ENCODE peak calls at places on chromosome 21, in ten cellular contexts. K is nephron progenitor cell, E is HS-5, Q is neural crest cell, M is colonic mucosa, R is heart right ventricle, L is NCI-H2081, C is ureter, I is NCI-H1436, Z is anterior cingulate cortex. W is an unnamed sample.

GRCh38 chr21:34921151-34921550 is 128.0 kb downstream of the RUNX1 start:
- DNase-seq in K (no peak), E (no peak), Q (no peak), M (no peak), R (no peak), L (no peak), C (no peak), I (no peak), Z (no peak), W (no peak)

GRCh38 chr21:33155457-33155856 is 74.3 kb upstream of the IFNAR2 start:
- DNase-seq in K (no peak), E (no peak), Q (no peak), M (no peak), R (no peak), L (no peak), C (no peak), I (no peak), Z (no peak), W (no peak)

GRCh38 chr21:43355925-43356289 is 71.0 kb downstream of the SIK1 start:
- DNase-seq in K (no peak), E (no peak), Q (no peak), M (no peak), R (no peak), L (no peak), C (no peak), I (peak), Z (no peak), W (no peak)

GRCh38 chr21:34152500-34152899 is 79.1 kb downstream of the MRPS6 start:
- DNase-seq in K (no peak), E (no peak), Q (no peak), M (no peak), R (no peak), L (no peak), C (no peak), I (no peak), Z (no peak), W (no peak)

GRCh38 chr21:42619841-42620240 is 33.6 kb upstream of the PDE9A start:
- DNase-seq in K (no peak), E (no peak), Q (no peak), M (no peak), R (no peak), L (no peak), C (no peak), I (no peak), Z (no peak), W (no peak)

GRCh38 chr21:42336065-42336464 is 14.7 kb downstream of the TFF2 start:
- DNase-seq in K (no peak), E (no peak), Q (no peak), M (peak), R (no peak), L (no peak), C (peak), I (no peak), Z (no peak), W (no peak)

GRCh38 chr21:45768741-45769049 is 125.2 kb downstream of the PCBP3 start:
- DNase-seq in K (no peak), E (no peak), Q (no peak), M (no peak), R (no peak), L (no peak), C (no peak), I (no peak), Z (no peak), W (no peak)

GRCh38 chr21:44067011-44067839 is 40.0 kb upstream of the PWP2 start:
- DNase-seq in K (no peak), E (no peak), Q (no peak), M (no peak), R (no peak), L (no peak), C (no peak), I (no peak), Z (no peak), W (no peak)

GRCh38 chr21:35399706-35400105 is 350.6 kb upstream of the RUNX1 start:
- DNase-seq in K (no peak), E (no peak), Q (no peak), M (no peak), R (no peak), L (no peak), C (no peak), I (no peak), Z (no peak), W (no peak)

GRCh38 chr21:44354001-44354405 is 582 bp downstream of the TRPM2 start:
- DNase-seq in K (no peak), E (no peak), Q (no peak), M (no peak), R (no peak), L (no peak), C (no peak), I (no peak), Z (no peak), W (no peak)

GRCh38 chr21:30138483-30138882 is 28.1 kb downstream of the CLDN17 start:
- DNase-seq in K (no peak), E (no peak), Q (no peak), M (no peak), R (no peak), L (no peak), C (no peak), I (no peak), Z (no peak), W (no peak)

GRCh38 chr21:39314155-39315027 is 959 bp upstream of the BRWD1 start:
- DNase-seq in K (peak), E (peak), Q (no peak), M (peak), R (peak), L (peak), C (peak), I (peak), Z (peak), W (peak)

GRCh38 chr21:31372176-31372765 is 28.2 kb upstream of the TIAM1 start:
- DNase-seq in K (no peak), E (no peak), Q (no peak), M (no peak), R (no peak), L (no peak), C (no peak), I (no peak), Z (no peak), W (no peak)

GRCh38 chr21:42684109-42684916 is 30.9 kb downstream of the PDE9A start:
- DNase-seq in K (no peak), E (no peak), Q (no peak), M (no peak), R (no peak), L (no peak), C (no peak), I (no peak), Z (no peak), W (peak)

GRCh38 chr21:43902441-43902840 is 37.4 kb downstream of the AGPAT3 start:
- DNase-seq in K (no peak), E (no peak), Q (no peak), M (no peak), R (peak), L (no peak), C (no peak), I (no peak), Z (no peak), W (no peak)

GRCh38 chr21:33541105-33541711 is 709 bp downstream of the GART start:
- DNase-seq in K (no peak), E (no peak), Q (no peak), M (peak), R (no peak), L (no peak), C (no peak), I (no peak), Z (no peak), W (no peak)

GRCh38 chr21:31873696-31874599 is 1.1 kb downstream of the HUNK start:
- DNase-seq in K (peak), E (no peak), Q (peak), M (peak), R (no peak), L (peak), C (peak), I (peak), Z (no peak), W (no peak)

GRCh38 chr21:44300262-44300959 is 558 bp downstream of the PFKL start:
- DNase-seq in K (peak), E (peak), Q (peak), M (peak), R (peak), L (peak), C (peak), I (no peak), Z (no peak), W (peak)

GRCh38 chr21:28627261-28627660 is 365.4 kb downstream of the LTN1 start:
- DNase-seq in K (no peak), E (no peak), Q (no peak), M (no peak), R (no peak), L (no peak), C (no peak), I (no peak), Z (no peak), W (no peak)